ENCODE peak calls at places on chromosomes 7 and 10, in five cellular contexts. U is NCI-H1930, J is fibroblast of lung, I is ovary, A is NCI-H510A treated with DMSO at 0.1 percent for 48 hours. W is an unnamed sample.

GRCh38 chr7:50068850-50069551 is 24.0 kb downstream of the ZPBP start:
- DNase-seq in U (no peak), J (no peak), I (no peak), A (peak), W (peak)

GRCh38 chr7:17069146-17069545 is 187.4 kb upstream of the AGR3 start:
- DNase-seq in U (no peak), J (no peak), I (no peak), A (no peak), W (no peak)

GRCh38 chr10:29657719-29658274 is 23.0 kb upstream of the SVIL start:
- DNase-seq in U (no peak), J (no peak), I (no peak), A (peak), W (no peak)

GRCh38 chr7:25032774-25033743 is 53.1 kb upstream of the OSBPL3 start:
- DNase-seq in U (no peak), J (peak), I (no peak), A (no peak), W (no peak)

GRCh38 chr7:95905165-95905564 is 132.8 kb downstream of the DYNC1I1 start:
- DNase-seq in U (no peak), J (no peak), I (no peak), A (no peak), W (no peak)

GRCh38 chr10:114096864-114097263 is 53.2 kb downstream of the ADRB1 start:
- DNase-seq in U (no peak), J (no peak), I (no peak), A (no peak), W (no peak)

GRCh38 chr7:2893411-2893861 is 49.3 kb upstream of the GNA12 start:
- DNase-seq in U (no peak), J (no peak), I (no peak), A (no peak), W (no peak)

GRCh38 chr7:21941570-21942224 is 4.0 kb downstream of the CDCA7L start:
- DNase-seq in U (no peak), J (no peak), I (no peak), A (no peak), W (no peak)

GRCh38 chr7:69341288-69341687 is 257.0 kb upstream of the AUTS2 start:
- DNase-seq in U (no peak), J (no peak), I (no peak), A (no peak), W (no peak)

GRCh38 chr7:92753614-92754013 is 82.8 kb downstream of the CDK6 start:
- DNase-seq in U (no peak), J (no peak), I (no peak), A (no peak), W (no peak)

GRCh38 chr10:118701529-118702323 is 53.0 kb downstream of the CACUL1 start:
- DNase-seq in U (no peak), J (no peak), I (no peak), A (no peak), W (no peak)

GRCh38 chr7:68542831-68543230 is 1055.4 kb upstream of the AUTS2 start:
- DNase-seq in U (peak), J (no peak), I (no peak), A (no peak), W (no peak)

GRCh38 chr10:89183571-89183970 is 23.5 kb downstream of the CH25H start:
- DNase-seq in U (no peak), J (peak), I (no peak), A (no peak), W (no peak)

GRCh38 chr10:88066876-88067275 is 203.5 kb downstream of the PTEN start:
- DNase-seq in U (no peak), J (no peak), I (no peak), A (no peak), W (no peak)

GRCh38 chr7:140621326-140622035 is 19.1 kb downstream of the DENND2A start:
- DNase-seq in U (no peak), J (peak), I (no peak), A (no peak), W (no peak)

GRCh38 chr7:92695308-92696261 is 105.4 kb upstream of the FAM133B start:
- DNase-seq in U (no peak), J (peak), I (peak), A (peak), W (peak)

GRCh38 chr10:4431114-4431862 is 394.7 kb upstream of the AKR1E2 start:
- DNase-seq in U (no peak), J (peak), I (no peak), A (no peak), W (no peak)

GRCh38 chr10:27820637-27821036 is 75.0 kb upstream of the MKX start:
- DNase-seq in U (no peak), J (no peak), I (no peak), A (no peak), W (no peak)

GRCh38 chr7:42543953-42544352 is 306.9 kb upstream of the GLI3 start:
- DNase-seq in U (no peak), J (no peak), I (no peak), A (no peak), W (no peak)

GRCh38 chr7:93156884-93157283 is 8.7 kb upstream of the SAMD9L start:
- DNase-seq in U (no peak), J (no peak), I (no peak), A (no peak), W (no peak)

GRCh38 chr10:88150338-88150737 is 286.9 kb downstream of the PTEN start:
- DNase-seq in U (no peak), J (peak), I (no peak), A (no peak), W (no peak)

GRCh38 chr7:128692623-128693270 is 20.7 kb downstream of the GARIN1A start:
- DNase-seq in U (no peak), J (peak), I (no peak), A (no peak), W (no peak)

GRCh38 chr10:98485959-98486358 is 39.2 kb upstream of the HPS1 start:
- DNase-seq in U (no peak), J (no peak), I (no peak), A (no peak), W (no peak)

GRCh38 chr10:128059266-128059850 is 66.9 kb downstream of the MKI67 start:
- DNase-seq in U (no peak), J (no peak), I (no peak), A (no peak), W (peak)

GRCh38 chr10:43843331-43844101 is 194.8 kb upstream of the ZNF32 start:
- DNase-seq in U (no peak), J (peak), I (no peak), A (no peak), W (no peak)

W was measured in adrenal gland.